ENCODE peak calls at places on chromosomes 3 and 15, in five cellular contexts. Y is A549, T is WERI-Rb-1, M is psoas muscle, C is astrocyte of the spinal cord. Z is an unnamed sample.

GRCh38 chr15:75598361-75598760 is 19.2 kb upstream of the PTPN9 start:
- DNase-seq in Y (no peak), T (no peak), M (no peak), C (no peak), Z (no peak)

GRCh38 chr15:68818671-68819450 is 1.8 kb downstream of the ANP32A start:
- DNase-seq in Y (peak; percentile 67), T (peak; percentile 51), M (peak; percentile 79), C (peak; percentile 54), Z (no peak)

GRCh38 chr3:87811953-87812352 is 246.9 kb downstream of the CGGBP1 start:
- DNase-seq in Y (no peak), T (no peak), M (no peak), C (no peak), Z (no peak)

GRCh38 chr3:71658131-71658530 is 67.1 kb downstream of the EIF4E3 start:
- DNase-seq in Y (peak; percentile 28), T (no peak), M (peak; percentile 80), C (peak; percentile 73), Z (peak; percentile 44)

GRCh38 chr3:53493997-53494791 is at the start of gene CACNA1D:
- DNase-seq in Y (no peak), T (peak; percentile 52), M (no peak), C (no peak), Z (no peak)

GRCh38 chr3:185988080-185988815 is 50.4 kb upstream of the TRA2B start:
- DNase-seq in Y (no peak), T (no peak), M (no peak), C (no peak), Z (no peak)

GRCh38 chr3:166284994-166285393 is 447.8 kb upstream of the BCHE start:
- DNase-seq in Y (peak; percentile 5), T (no peak), M (no peak), C (peak; percentile 49), Z (peak; percentile 8)

GRCh38 chr3:169432692-169433432 is 230.7 kb downstream of the MECOM start:
- DNase-seq in Y (no peak), T (no peak), M (no peak), C (no peak), Z (no peak)

GRCh38 chr15:72796210-72796514 is 12.6 kb upstream of the ADPGK start:
- DNase-seq in Y (no peak), T (no peak), M (no peak), C (no peak), Z (no peak)

GRCh38 chr3:158909870-158910269 is 108.0 kb downstream of the MFSD1 start:
- DNase-seq in Y (no peak), T (no peak), M (no peak), C (peak; percentile 18), Z (no peak)

GRCh38 chr3:55659701-55660100 is 172.6 kb upstream of the WNT5A start:
- DNase-seq in Y (no peak), T (no peak), M (no peak), C (no peak), Z (no peak)

GRCh38 chr3:38001456-38002081 is 11.0 kb downstream of the VILL start:
- DNase-seq in Y (no peak), T (peak; percentile 25), M (peak; percentile 46), C (no peak), Z (no peak)

GRCh38 chr3:51710631-51711351 is 3.9 kb downstream of the GRM2 start:
- DNase-seq in Y (peak; percentile 16), T (peak; percentile 88), M (peak; percentile 15), C (no peak), Z (no peak)
- TF ChIP-seq CTCF in Y (no peak), T (peak; percentile 81), M (no peak), C (no peak), Z (no peak)

DNA sequence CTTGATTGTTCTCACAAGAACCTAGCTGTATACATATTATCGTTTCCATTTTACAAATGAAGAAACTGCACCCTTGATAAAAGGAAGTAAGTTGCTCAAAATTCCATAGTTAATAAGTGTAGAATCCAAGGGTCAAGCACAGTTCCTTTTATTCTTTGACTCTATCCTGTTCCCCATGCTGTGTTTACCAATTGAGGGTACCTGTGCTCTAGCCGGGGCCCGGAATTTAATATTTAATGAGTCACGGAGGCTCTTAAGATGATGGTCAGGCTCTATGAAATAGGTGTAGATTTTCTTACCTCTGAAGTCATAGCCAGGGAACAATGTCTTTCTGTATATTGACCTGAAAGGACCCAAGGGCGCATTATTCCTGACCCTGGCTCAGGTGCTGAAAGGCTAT is 65.2 kb downstream of the LPP start:
- DNase-seq in Y (peak; percentile 43), T (no peak), M (no peak), C (no peak), Z (no peak)
- H3K4me3 ChIP-seq in Y (no peak overlapping the region), T (no peak overlapping the region), M (no peak overlapping the region), C (no peak overlapping the region), Z (no peak overlapping the region)

GRCh38 chr15:37166402-37166801 is 66.1 kb upstream of the MEIS2 start:
- DNase-seq in Y (no peak), T (no peak), M (no peak), C (no peak), Z (no peak)

GRCh38 chr15:37165420-37165819 is 65.1 kb upstream of the MEIS2 start:
- DNase-seq in Y (no peak), T (no peak), M (no peak), C (no peak), Z (no peak)
- TF ChIP-seq CTCF in Y (no peak), T (no peak), M (no peak), C (no peak), Z (no peak)

GRCh38 chr3:173395412-173396181 is 1.9 kb upstream of the NLGN1 start:
- DNase-seq in Y (peak; percentile 24), T (peak; percentile 84), M (peak; percentile 90), C (peak; percentile 92), Z (peak; percentile 59)

GRCh38 chr3:173396191-173397041 is 1.1 kb upstream of the NLGN1 start:
- DNase-seq in Y (no peak), T (peak; percentile 25), M (no peak), C (peak; percentile 27), Z (no peak)

GRCh38 chr3:173398111-173398479 is 551 bp downstream of the NLGN1 start:
- DNase-seq in Y (no peak), T (no peak), M (no peak), C (no peak), Z (peak; percentile 38)

GRCh38 chr3:173399001-173399400 is 1.5 kb downstream of the NLGN1 start:
- DNase-seq in Y (no peak), T (no peak), M (no peak), C (peak; percentile 3), Z (no peak)

GRCh38 chr3:173397161-173398110 is at the start of gene NLGN1:
- DNase-seq in Y (no peak), T (peak; percentile 69), M (peak; percentile 83), C (peak; percentile 83), Z (peak; percentile 45)
- H3K4me3 ChIP-seq in Y (peak within 1 kb of the TSS; percentile 48), T (peak within 1 kb of the TSS; percentile 75), M (peak within 1 kb of the TSS; percentile 73), C (peak within 1 kb of the TSS; percentile 71), Z (peak within 1 kb of the TSS; percentile 77)

GRCh38 chr15:63505842-63506222 is 1.4 kb downstream of the USP3 start:
- DNase-seq in Y (no peak), T (no peak), M (no peak), C (no peak), Z (no peak)

GRCh38 chr15:63502843-63503738 is 1.3 kb upstream of the USP3 start:
- DNase-seq in Y (peak; percentile 99), T (peak; percentile 93), M (peak; percentile 95), C (peak; percentile 81), Z (peak; percentile 63)

GRCh38 chr15:63503739-63504246 is 600 bp upstream of the USP3 start:
- DNase-seq in Y (peak; percentile 93), T (peak; percentile 61), M (peak; percentile 87), C (peak; percentile 75), Z (no peak)

GRCh38 chr15:63504979-63505841 is 817 bp downstream of the USP3 start:
- DNase-seq in Y (peak; percentile 85), T (peak; percentile 62), M (peak; percentile 78), C (peak; percentile 58), Z (no peak)

DNA sequence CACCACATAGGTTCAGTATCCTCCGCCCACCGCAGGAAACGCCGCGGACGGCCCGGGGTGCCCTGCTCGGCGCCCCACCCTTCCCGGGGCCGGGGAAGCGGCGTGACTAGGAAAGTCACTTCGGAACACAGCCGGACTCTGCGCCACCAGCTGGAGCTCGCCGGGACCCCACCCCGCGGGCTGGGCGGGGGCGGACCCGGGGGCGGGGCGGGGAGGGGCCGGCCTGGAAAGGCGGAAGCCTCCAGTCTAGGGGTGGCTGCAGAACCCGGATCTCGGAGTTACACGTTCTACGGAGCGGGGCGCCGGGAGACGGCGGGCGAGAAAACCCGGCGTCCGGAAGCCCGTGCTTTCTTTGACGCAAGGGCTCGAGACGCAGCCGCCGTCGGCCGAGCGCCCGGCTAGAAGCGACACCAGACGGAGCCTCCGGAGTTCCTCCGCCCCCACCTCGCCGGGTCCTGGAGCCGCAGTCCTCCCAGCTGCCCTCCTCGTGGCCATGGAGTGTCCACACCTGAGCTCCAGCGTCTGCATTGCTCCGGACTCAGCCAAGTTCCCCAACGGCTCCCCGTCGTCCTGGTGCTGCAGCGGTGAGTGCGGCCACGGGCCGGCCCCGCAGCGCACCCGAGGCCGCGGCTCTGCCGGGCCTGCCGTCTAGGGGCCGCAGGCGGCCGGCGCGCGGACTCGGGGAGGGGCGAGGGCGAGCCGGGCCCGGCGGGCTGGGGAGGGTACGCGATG is at the start of gene USP3:
- DNase-seq in Y (peak; percentile 97), T (peak; percentile 93), M (peak; percentile 97), C (peak; percentile 97), Z (peak; percentile 89)
- TF ChIP-seq CTCF in Y (peak; percentile 30), T (peak; percentile 32), M (peak; percentile 40), C (peak; percentile 27), Z (peak; percentile 16)

GRCh38 chr3:147298511-147298982 is 107.8 kb downstream of the ZIC4 start:
- DNase-seq in Y (peak; percentile 72), T (no peak), M (no peak), C (peak; percentile 99), Z (peak; percentile 99)
- H3K4me3 ChIP-seq in Y (no peak overlapping the region), T (no peak overlapping the region), M (no peak overlapping the region), C (no peak overlapping the region), Z (peak overlapping the region; percentile 15)

DNA sequence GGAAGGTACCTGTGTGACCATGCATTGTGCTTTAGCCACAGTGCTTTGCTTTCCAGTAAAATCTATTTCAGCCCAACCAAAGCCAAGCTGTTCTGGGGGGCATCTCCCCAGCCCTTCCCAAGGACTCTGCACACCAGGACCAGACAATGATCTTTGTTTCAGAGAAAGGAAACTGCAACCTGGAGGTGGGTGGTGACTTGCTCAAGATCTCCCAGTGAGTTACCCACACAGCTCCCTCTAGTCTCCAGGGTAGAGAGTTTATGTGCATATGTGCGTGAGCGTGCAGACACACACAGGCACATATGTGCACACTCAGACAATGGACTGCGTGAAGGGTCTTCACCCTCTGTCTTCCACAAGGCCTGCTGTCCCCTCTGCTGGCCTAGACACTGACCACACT is 162.4 kb upstream of the TLE3 start:
- DNase-seq in Y (no peak), T (no peak), M (no peak), C (no peak), Z (no peak)
- TF ChIP-seq CTCF in Y (no peak), T (no peak), M (no peak), C (no peak), Z (no peak)

Z was measured in astrocyte of the cerebellum.